ENCODE peak calls at places on chromosomes 3 and 15, in seven cellular contexts. G is activated T-helper 1 cell treated with anti-CD3 and anti-CD28 coated beads, Interleukin-2, amount 50 U/mL, for 16 hours; B is stimulated activated CD8-positive, alpha-beta memory T cell treated with anti-CD3 and anti-CD28 coated beads, Interleukin-15, amount 100 ng/mL, for 24 hours; U is posterior cingulate gyrus; M is central memory CD4-positive, alpha-beta T cell; Y is CD8-positive, alpha-beta T cell; Q is hypothalamus. S is an unnamed sample.

GRCh38 chr3:18300916-18301315 is 124.2 kb downstream of the SATB1 start:
- DNase-seq in Y (no peak), G (no peak), B (no peak), U (no peak), Q (no peak), M (no peak), S (no peak)

GRCh38 chr15:40291088-40291574 is 8.3 kb upstream of the ANKRD63 start:
- DNase-seq in G (no peak), M (no peak), U (no peak), B (no peak), Y (no peak), Q (no peak), S (no peak)

GRCh38 chr3:193023218-193023617 is 105.6 kb upstream of the MB21D2 start:
- DNase-seq in Q (no peak), Y (no peak), G (no peak), M (no peak), B (no peak), U (no peak), S (no peak)

GRCh38 chr3:43094851-43095250 is 11.0 kb downstream of the POMGNT2 start:
- DNase-seq in G (no peak), U (no peak), B (no peak), Y (no peak), Q (no peak), M (no peak), S (no peak)

GRCh38 chr3:143934791-143935190 is 36.8 kb upstream of the DIPK2A start:
- DNase-seq in G (no peak), Q (no peak), B (no peak), Y (no peak), U (no peak), M (no peak), S (no peak)

GRCh38 chr3:27134165-27134796 is 234.9 kb downstream of the NEK10 start:
- DNase-seq in U (peak; percentile 66), B (peak; percentile 15), Y (peak; percentile 34), G (peak; percentile 30), M (peak; percentile 28), Q (peak; percentile 1), S (peak; percentile 54)

GRCh38 chr3:187520027-187520945 is 149.9 kb downstream of the SST start:
- DNase-seq in M (no peak), Q (no peak), U (no peak), B (no peak), G (no peak), Y (no peak), S (no peak)

GRCh38 chr15:68962464-68962863 is 32.1 kb downstream of the SPESP1 start:
- DNase-seq in Q (no peak), Y (no peak), B (no peak), U (no peak), G (no peak), M (no peak), S (no peak)

GRCh38 chr3:151770941-151771340 is 37.2 kb downstream of the AADACL2 start:
- DNase-seq in Q (no peak), U (no peak), M (no peak), B (no peak), G (no peak), Y (no peak), S (no peak)

GRCh38 chr3:36461588-36461987 is 81.3 kb downstream of the STAC start:
- DNase-seq in G (no peak), B (no peak), U (no peak), Q (no peak), M (no peak), Y (no peak), S (no peak)

GRCh38 chr15:77624868-77625267 is 7.8 kb downstream of the LINGO1 start:
- DNase-seq in Y (no peak), U (no peak), G (no peak), Q (no peak), B (no peak), M (no peak), S (no peak)

GRCh38 chr3:114318295-114318694 is 24.5 kb downstream of the TIGIT start:
- DNase-seq in B (no peak), U (no peak), G (no peak), Y (no peak), M (no peak), Q (no peak), S (no peak)

S was measured in naive thymus-derived CD4-positive, alpha-beta T cell.